ENCODE peak calls at places on chromosomes 3 and 15, in nine cellular contexts. One of them, this sample, is unnamed.

GRCh38 chr15:92886229-92886628 is 13.9 kb upstream of the CHD2 start:
- DNase-seq in body of pancreas: no peak
- DNase-seq in fibroblast of the aortic adventitia: peak
- DNase-seq in CD8-positive, alpha-beta T cell: no peak
- DNase-seq in kidney epithelial cell: no peak
- DNase-seq in GM23338: no peak
- DNase-seq in stomach: no peak
- DNase-seq in kidney: no peak
- DNase-seq in AG10803: no peak
- DNase-seq in this sample: no peak

GRCh38 chr15:78550194-78550593 is 9.9 kb downstream of the PSMA4 start:
- DNase-seq in body of pancreas: no peak
- DNase-seq in fibroblast of the aortic adventitia: no peak
- DNase-seq in CD8-positive, alpha-beta T cell: no peak
- DNase-seq in kidney epithelial cell: no peak
- DNase-seq in GM23338: no peak
- DNase-seq in stomach: no peak
- DNase-seq in kidney: no peak
- DNase-seq in AG10803: no peak
- DNase-seq in this sample: no peak

GRCh38 chr3:61730058-61730457 is 168.7 kb downstream of the PTPRG start:
- DNase-seq in body of pancreas: no peak
- DNase-seq in fibroblast of the aortic adventitia: no peak
- DNase-seq in CD8-positive, alpha-beta T cell: no peak
- DNase-seq in kidney epithelial cell: no peak
- DNase-seq in GM23338: no peak
- DNase-seq in stomach: no peak
- DNase-seq in kidney: no peak
- DNase-seq in AG10803: peak
- DNase-seq in this sample: no peak

GRCh38 chr15:70505971-70506887 is 257.1 kb downstream of the UACA start:
- DNase-seq in body of pancreas: no peak
- DNase-seq in fibroblast of the aortic adventitia: peak
- DNase-seq in CD8-positive, alpha-beta T cell: no peak
- DNase-seq in kidney epithelial cell: no peak
- DNase-seq in GM23338: peak
- DNase-seq in stomach: no peak
- DNase-seq in kidney: no peak
- DNase-seq in AG10803: no peak
- DNase-seq in this sample: peak

GRCh38 chr3:146536681-146537080 is 7.7 kb downstream of the PLSCR1 start:
- DNase-seq in body of pancreas: no peak
- DNase-seq in fibroblast of the aortic adventitia: peak
- DNase-seq in CD8-positive, alpha-beta T cell: no peak
- DNase-seq in kidney epithelial cell: no peak
- DNase-seq in GM23338: no peak
- DNase-seq in stomach: no peak
- DNase-seq in kidney: no peak
- DNase-seq in AG10803: peak
- DNase-seq in this sample: no peak

GRCh38 chr15:78873796-78874761 is 1.4 kb downstream of the MORF4L1 start:
- DNase-seq in body of pancreas: no peak
- DNase-seq in fibroblast of the aortic adventitia: no peak
- DNase-seq in CD8-positive, alpha-beta T cell: no peak
- DNase-seq in kidney epithelial cell: no peak
- DNase-seq in GM23338: peak
- DNase-seq in stomach: no peak
- DNase-seq in kidney: no peak
- DNase-seq in AG10803: peak
- DNase-seq in this sample: no peak

GRCh38 chr3:119294402-119294888 is 262 bp downstream of the ARHGAP31 start:
- DNase-seq in body of pancreas: peak
- DNase-seq in fibroblast of the aortic adventitia: no peak
- DNase-seq in CD8-positive, alpha-beta T cell: peak
- DNase-seq in kidney epithelial cell: no peak
- DNase-seq in GM23338: no peak
- DNase-seq in stomach: peak
- DNase-seq in kidney: peak
- DNase-seq in AG10803: no peak
- DNase-seq in this sample: peak

GRCh38 chr3:86787091-86787490 is 203.9 kb downstream of the VGLL3 start:
- DNase-seq in body of pancreas: no peak
- DNase-seq in fibroblast of the aortic adventitia: peak
- DNase-seq in CD8-positive, alpha-beta T cell: no peak
- DNase-seq in kidney epithelial cell: no peak
- DNase-seq in GM23338: peak
- DNase-seq in stomach: no peak
- DNase-seq in kidney: no peak
- DNase-seq in AG10803: peak
- DNase-seq in this sample: no peak

GRCh38 chr15:59119625-59120024 is 14.7 kb downstream of the CCNB2 start:
- DNase-seq in body of pancreas: no peak
- DNase-seq in fibroblast of the aortic adventitia: no peak
- DNase-seq in CD8-positive, alpha-beta T cell: no peak
- DNase-seq in kidney epithelial cell: no peak
- DNase-seq in GM23338: no peak
- DNase-seq in stomach: no peak
- DNase-seq in kidney: no peak
- DNase-seq in AG10803: no peak
- DNase-seq in this sample: no peak

GRCh38 chr15:75723847-75724660 is 11.4 kb upstream of the CSPG4 start:
- DNase-seq in body of pancreas: peak
- DNase-seq in fibroblast of the aortic adventitia: peak
- DNase-seq in CD8-positive, alpha-beta T cell: peak
- DNase-seq in kidney epithelial cell: peak
- DNase-seq in GM23338: peak
- DNase-seq in stomach: peak
- DNase-seq in kidney: peak
- DNase-seq in AG10803: peak
- DNase-seq in this sample: peak

GRCh38 chr3:50158747-50159146 is 3.6 kb downstream of the SEMA3F start:
- DNase-seq in body of pancreas: no peak
- DNase-seq in fibroblast of the aortic adventitia: no peak
- DNase-seq in CD8-positive, alpha-beta T cell: no peak
- DNase-seq in kidney epithelial cell: no peak
- DNase-seq in GM23338: no peak
- DNase-seq in stomach: no peak
- DNase-seq in kidney: no peak
- DNase-seq in AG10803: no peak
- DNase-seq in this sample: no peak

GRCh38 chr3:43871627-43872245 is 181.0 kb downstream of the ABHD5 start:
- DNase-seq in body of pancreas: no peak
- DNase-seq in fibroblast of the aortic adventitia: no peak
- DNase-seq in CD8-positive, alpha-beta T cell: no peak
- DNase-seq in kidney epithelial cell: no peak
- DNase-seq in GM23338: no peak
- DNase-seq in stomach: no peak
- DNase-seq in kidney: no peak
- DNase-seq in AG10803: no peak
- DNase-seq in this sample: no peak

GRCh38 chr15:93428135-93428534 is 339.1 kb upstream of the RGMA start:
- DNase-seq in body of pancreas: no peak
- DNase-seq in fibroblast of the aortic adventitia: no peak
- DNase-seq in CD8-positive, alpha-beta T cell: no peak
- DNase-seq in kidney epithelial cell: no peak
- DNase-seq in GM23338: no peak
- DNase-seq in stomach: no peak
- DNase-seq in kidney: no peak
- DNase-seq in AG10803: no peak
- DNase-seq in this sample: no peak

GRCh38 chr3:49883992-49884391 is 14.3 kb upstream of the CAMKV start:
- DNase-seq in body of pancreas: no peak
- DNase-seq in fibroblast of the aortic adventitia: no peak
- DNase-seq in CD8-positive, alpha-beta T cell: no peak
- DNase-seq in kidney epithelial cell: no peak
- DNase-seq in GM23338: no peak
- DNase-seq in stomach: no peak
- DNase-seq in kidney: no peak
- DNase-seq in AG10803: no peak
- DNase-seq in this sample: no peak

GRCh38 chr15:50256188-50257041 is 9.1 kb downstream of the HDC start:
- DNase-seq in body of pancreas: no peak
- DNase-seq in fibroblast of the aortic adventitia: peak
- DNase-seq in CD8-positive, alpha-beta T cell: no peak
- DNase-seq in kidney epithelial cell: no peak
- DNase-seq in GM23338: no peak
- DNase-seq in stomach: no peak
- DNase-seq in kidney: no peak
- DNase-seq in AG10803: peak
- DNase-seq in this sample: no peak

GRCh38 chr3:76842232-76842631 is 197.7 kb upstream of the ROBO2 start:
- DNase-seq in body of pancreas: no peak
- DNase-seq in fibroblast of the aortic adventitia: no peak
- DNase-seq in CD8-positive, alpha-beta T cell: no peak
- DNase-seq in kidney epithelial cell: no peak
- DNase-seq in GM23338: no peak
- DNase-seq in stomach: no peak
- DNase-seq in kidney: no peak
- DNase-seq in AG10803: no peak
- DNase-seq in this sample: no peak

GRCh38 chr15:34773013-34773412 is 18.2 kb upstream of the GJD2 start:
- DNase-seq in body of pancreas: no peak
- DNase-seq in fibroblast of the aortic adventitia: no peak
- DNase-seq in CD8-positive, alpha-beta T cell: no peak
- DNase-seq in kidney epithelial cell: no peak
- DNase-seq in GM23338: no peak
- DNase-seq in stomach: no peak
- DNase-seq in kidney: no peak
- DNase-seq in AG10803: no peak
- DNase-seq in this sample: no peak

GRCh38 chr3:87996845-87997244 is 62.0 kb downstream of the CGGBP1 start:
- DNase-seq in body of pancreas: no peak
- DNase-seq in fibroblast of the aortic adventitia: no peak
- DNase-seq in CD8-positive, alpha-beta T cell: no peak
- DNase-seq in kidney epithelial cell: no peak
- DNase-seq in GM23338: no peak
- DNase-seq in stomach: no peak
- DNase-seq in kidney: no peak
- DNase-seq in AG10803: no peak
- DNase-seq in this sample: no peak

GRCh38 chr15:44296625-44297524 is 8.4 kb downstream of the GOLM2 start:
- DNase-seq in body of pancreas: peak
- DNase-seq in fibroblast of the aortic adventitia: peak
- DNase-seq in CD8-positive, alpha-beta T cell: no peak
- DNase-seq in kidney epithelial cell: peak
- DNase-seq in GM23338: peak
- DNase-seq in stomach: no peak
- DNase-seq in kidney: peak
- DNase-seq in AG10803: peak
- DNase-seq in this sample: no peak

GRCh38 chr3:105503191-105503593 is 136.5 kb downstream of the ALCAM start:
- DNase-seq in body of pancreas: no peak
- DNase-seq in fibroblast of the aortic adventitia: peak
- DNase-seq in CD8-positive, alpha-beta T cell: no peak
- DNase-seq in kidney epithelial cell: no peak
- DNase-seq in GM23338: no peak
- DNase-seq in stomach: no peak
- DNase-seq in kidney: no peak
- DNase-seq in AG10803: no peak
- DNase-seq in this sample: no peak

GRCh38 chr3:135516143-135516542 is 449.4 kb upstream of the PPP2R3A start:
- DNase-seq in body of pancreas: no peak
- DNase-seq in fibroblast of the aortic adventitia: no peak
- DNase-seq in CD8-positive, alpha-beta T cell: no peak
- DNase-seq in kidney epithelial cell: peak
- DNase-seq in GM23338: peak
- DNase-seq in stomach: no peak
- DNase-seq in kidney: no peak
- DNase-seq in AG10803: peak
- DNase-seq in this sample: no peak
- TF ChIP-seq CTCF in body of pancreas: no peak
- TF ChIP-seq CTCF in fibroblast of the aortic adventitia: peak
- TF ChIP-seq CTCF in CD8-positive, alpha-beta T cell: no peak
- TF ChIP-seq CTCF in kidney epithelial cell: peak
- TF ChIP-seq CTCF in GM23338: peak
- TF ChIP-seq CTCF in stomach: no peak
- TF ChIP-seq CTCF in kidney: no peak
- TF ChIP-seq CTCF in AG10803: peak
- TF ChIP-seq CTCF in this sample: peak

DNA sequence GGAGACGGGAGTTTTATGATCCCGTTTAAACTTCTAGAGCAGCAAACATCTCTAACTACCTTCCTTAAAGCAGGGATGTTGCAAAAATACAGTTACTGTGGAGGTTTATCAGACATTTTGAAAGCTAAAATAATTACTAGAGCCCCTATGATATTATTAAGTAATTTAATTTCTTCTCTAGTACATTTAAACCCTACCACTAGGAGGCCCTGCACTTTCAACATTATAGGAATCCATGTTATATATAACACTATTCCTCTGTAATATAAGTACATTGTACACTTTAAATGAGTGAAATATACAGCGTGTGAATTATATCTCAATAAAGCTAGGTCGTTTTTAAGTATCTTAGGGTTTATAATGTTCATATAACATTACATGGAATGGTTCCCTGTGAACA is 11.5 kb downstream of the SETMAR start:
- DNase-seq in body of pancreas: no peak
- DNase-seq in fibroblast of the aortic adventitia: peak
- DNase-seq in CD8-positive, alpha-beta T cell: no peak
- DNase-seq in kidney epithelial cell: no peak
- DNase-seq in GM23338: no peak
- DNase-seq in stomach: no peak
- DNase-seq in kidney: no peak
- DNase-seq in AG10803: no peak
- DNase-seq in this sample: no peak
- TF ChIP-seq CTCF in body of pancreas: no peak
- TF ChIP-seq CTCF in fibroblast of the aortic adventitia: peak
- TF ChIP-seq CTCF in CD8-positive, alpha-beta T cell: peak
- TF ChIP-seq CTCF in kidney epithelial cell: peak
- TF ChIP-seq CTCF in GM23338: no peak
- TF ChIP-seq CTCF in stomach: no peak
- TF ChIP-seq CTCF in kidney: no peak
- TF ChIP-seq CTCF in AG10803: peak
- TF ChIP-seq CTCF in this sample: peak

GRCh38 chr15:77329202-77329601 is 90.7 kb downstream of the PEAK1 start:
- DNase-seq in body of pancreas: no peak
- DNase-seq in fibroblast of the aortic adventitia: peak
- DNase-seq in CD8-positive, alpha-beta T cell: no peak
- DNase-seq in kidney epithelial cell: no peak
- DNase-seq in GM23338: peak
- DNase-seq in stomach: no peak
- DNase-seq in kidney: no peak
- DNase-seq in AG10803: peak
- DNase-seq in this sample: no peak
- TF ChIP-seq CTCF in body of pancreas: no peak
- TF ChIP-seq CTCF in fibroblast of the aortic adventitia: no peak
- TF ChIP-seq CTCF in CD8-positive, alpha-beta T cell: no peak
- TF ChIP-seq CTCF in kidney epithelial cell: no peak
- TF ChIP-seq CTCF in GM23338: no peak
- TF ChIP-seq CTCF in stomach: no peak
- TF ChIP-seq CTCF in kidney: no peak
- TF ChIP-seq CTCF in AG10803: no peak
- TF ChIP-seq CTCF in this sample: no peak

DNA sequence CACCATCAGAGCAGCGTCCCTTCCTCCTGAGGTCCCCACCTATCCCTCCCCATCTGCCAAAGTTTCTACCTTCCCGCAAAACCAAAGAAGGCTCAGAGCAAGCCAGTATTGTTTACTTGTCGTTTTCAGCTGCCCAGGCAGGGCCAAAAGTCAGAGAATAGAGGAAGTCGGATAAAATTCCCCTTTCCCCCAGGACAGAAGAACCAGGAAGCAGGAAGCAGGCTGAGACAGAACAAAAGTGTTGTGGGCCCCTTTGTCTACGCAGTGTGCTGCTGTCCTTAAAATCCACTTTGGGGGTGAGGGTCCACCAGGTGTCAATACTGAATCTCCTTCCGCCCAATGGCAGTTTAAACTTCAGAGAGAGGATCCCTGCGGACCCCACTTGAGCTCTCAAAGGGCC is 18.5 kb upstream of the RPL32 start:
- DNase-seq in body of pancreas: no peak
- DNase-seq in fibroblast of the aortic adventitia: no peak
- DNase-seq in CD8-positive, alpha-beta T cell: no peak
- DNase-seq in kidney epithelial cell: no peak
- DNase-seq in GM23338: no peak
- DNase-seq in stomach: no peak
- DNase-seq in kidney: peak
- DNase-seq in AG10803: no peak
- DNase-seq in this sample: no peak
- TF ChIP-seq CTCF in body of pancreas: no peak
- TF ChIP-seq CTCF in fibroblast of the aortic adventitia: no peak
- TF ChIP-seq CTCF in CD8-positive, alpha-beta T cell: no peak
- TF ChIP-seq CTCF in kidney epithelial cell: no peak
- TF ChIP-seq CTCF in GM23338: no peak
- TF ChIP-seq CTCF in stomach: no peak
- TF ChIP-seq CTCF in kidney: no peak
- TF ChIP-seq CTCF in AG10803: no peak
- TF ChIP-seq CTCF in this sample: no peak